ENCODE peak calls at places on chromosomes 13 and 19, in eight cellular contexts. J, X, L, E, W, D, F and B are unnamed samples.

GRCh38 chr19:17114414-17114831 is 38.8 kb downstream of the MYO9B start:
- DNase-seq in X (peak), D (no peak), W (no peak), L (no peak), F (peak), J (no peak), E (no peak), B (no peak)

GRCh38 chr13:30847697-30848307 is 58.3 kb upstream of the MEDAG start:
- DNase-seq in J (no peak), F (peak), E (peak), L (no peak), D (peak), X (no peak), W (no peak), B (no peak)

GRCh38 chr13:59318320-59318930 is 845.3 kb downstream of the DIAPH3 start:
- DNase-seq in W (peak), E (no peak), L (peak), X (peak), J (peak), D (peak), F (peak), B (no peak)

GRCh38 chr19:40322951-40323615 is 25.1 kb downstream of the C19orf47 start:
- DNase-seq in E (no peak), W (no peak), J (no peak), L (no peak), X (no peak), F (no peak), D (no peak), B (no peak)

GRCh38 chr13:102970542-102970941 is 95.7 kb downstream of the SLC10A2 start:
- DNase-seq in X (no peak), J (no peak), W (no peak), E (no peak), D (no peak), L (no peak), F (no peak), B (no peak)

GRCh38 chr19:30895946-30896345 is 453.3 kb downstream of the TSHZ3 start:
- DNase-seq in E (no peak), W (no peak), X (peak), D (no peak), J (no peak), L (no peak), F (no peak), B (no peak)

GRCh38 chr19:11041194-11041593 is 48.1 kb upstream of the LDLR start:
- DNase-seq in F (no peak), L (no peak), E (no peak), J (no peak), D (no peak), X (no peak), W (no peak), B (no peak)

GRCh38 chr13:112965573-112966115 is 3.4 kb upstream of the MCF2L start:
- DNase-seq in X (no peak), L (no peak), J (no peak), D (no peak), W (no peak), E (no peak), F (no peak), B (no peak)

GRCh38 chr13:36912983-36913382 is 7.1 kb downstream of the SMAD9 start:
- DNase-seq in E (no peak), D (no peak), F (no peak), L (no peak), X (no peak), J (no peak), W (no peak), B (no peak)

GRCh38 chr13:28705734-28706133 is 13.0 kb downstream of the SLC46A3 start:
- DNase-seq in X (no peak), W (no peak), D (no peak), F (no peak), L (no peak), E (no peak), J (no peak), B (no peak)

GRCh38 chr19:17109962-17110598 is 34.5 kb downstream of the MYO9B start:
- DNase-seq in F (no peak), X (no peak), E (no peak), D (no peak), W (no peak), L (no peak), J (peak), B (no peak)

GRCh38 chr13:28376604-28377003 is 118.3 kb downstream of the FLT1 start:
- DNase-seq in E (no peak), L (peak), F (no peak), J (no peak), D (no peak), W (no peak), X (no peak), B (no peak)

GRCh38 chr13:45872574-45872973 is 21.0 kb upstream of the SIAH3 start:
- DNase-seq in W (no peak), J (no peak), L (no peak), F (no peak), E (no peak), X (no peak), D (no peak), B (no peak)

GRCh38 chr19:18074192-18074591 is 12.5 kb downstream of the IL12RB1 start:
- DNase-seq in E (no peak), F (no peak), D (no peak), X (peak), W (no peak), L (peak), J (no peak), B (no peak)

GRCh38 chr13:98739023-98739422 is 13.4 kb downstream of the SLC15A1 start:
- DNase-seq in D (no peak), J (no peak), X (no peak), E (no peak), L (no peak), F (no peak), W (no peak), B (no peak)

GRCh38 chr19:42201489-42202289 is 15.8 kb downstream of the DEDD2 start:
- DNase-seq in X (no peak), D (no peak), J (peak), L (no peak), W (no peak), E (no peak), F (no peak), B (no peak)

GRCh38 chr13:40780822-40781401 is 8.5 kb upstream of the SLC25A15 start:
- DNase-seq in E (no peak), J (no peak), W (no peak), D (no peak), X (peak), F (no peak), L (no peak), B (no peak)

GRCh38 chr13:47656651-47657050 is 344.4 kb downstream of the SUCLA2 start:
- DNase-seq in L (no peak), J (no peak), X (no peak), D (no peak), W (no peak), E (no peak), F (no peak), B (no peak)

GRCh38 chr19:24033962-24034342 is 53.0 kb upstream of the ZNF254 start:
- DNase-seq in D (peak), J (peak), F (peak), W (no peak), E (peak), L (peak), X (no peak), B (no peak)

GRCh38 chr13:92658293-92658692 is 568.3 kb upstream of the GPC6 start:
- DNase-seq in X (no peak), E (no peak), L (no peak), F (peak), W (no peak), D (no peak), J (no peak), B (no peak)

GRCh38 chr13:98542568-98543379 is 34.1 kb downstream of the STK24 start:
- DNase-seq in E (no peak), D (no peak), X (no peak), L (no peak), J (no peak), W (no peak), F (no peak), B (no peak)

GRCh38 chr19:47518139-47518538 is 3.3 kb upstream of the NAPA start:
- DNase-seq in J (no peak), X (no peak), D (no peak), L (no peak), F (no peak), E (no peak), W (no peak), B (no peak)

GRCh38 chr13:113116206-113116800 is 6.3 kb upstream of the F10 start:
- DNase-seq in X (peak), F (no peak), E (no peak), D (no peak), J (no peak), L (no peak), W (no peak), B (no peak)

GRCh38 chr19:13098291-13099072 is 4.2 kb downstream of the LYL1 start:
- DNase-seq in E (no peak), D (no peak), L (no peak), W (no peak), F (no peak), J (no peak), X (peak), B (no peak)

GRCh38 chr19:47275866-47276461 is 1.3 kb downstream of the INAFM1 start:
- DNase-seq in L (no peak), J (no peak), E (no peak), W (no peak), D (no peak), F (no peak), X (peak), B (no peak)